ENCODE peak calls at places on chromosomes 7 and 10, in ten cellular contexts. W is adrenal gland, G is tibial artery, S is uterus, H is colonic mucosa, B is ascending aorta, J is BJ, R is ovary, Z is upper lobe of left lung, D is lower lobe of right lung. F is an unnamed sample. For H3K36me3, the result is how much of the 10 kb centered on the place peaks cover.

GRCh38 chr7:2979276-2979675 is 64.4 kb downstream of the CARD11 start:
- DNase-seq in W (no peak), G (no peak), S (no peak), H (no peak), B (no peak), J (no peak), R (no peak), Z (peak), D (no peak), F (no peak)

GRCh38 chr7:94908204-94909022 is 1.0 kb downstream of the PPP1R9A start:
- DNase-seq in W (peak), G (no peak), S (peak), H (peak), B (no peak), J (no peak), R (peak), Z (peak), D (peak), F (no peak)

GRCh38 chr7:14375998-14376397 is 386.5 kb upstream of the ETV1 start:
- DNase-seq in W (no peak), G (no peak), S (no peak), H (no peak), B (no peak), J (no peak), R (no peak), Z (no peak), D (no peak), F (no peak)

GRCh38 chr10:23099816-23100215 is 4.4 kb downstream of the MSRB2 start:
- DNase-seq in W (no peak), G (no peak), S (no peak), H (peak), B (no peak), J (no peak), R (no peak), Z (no peak), D (no peak), F (peak)

GRCh38 chr7:17584822-17585221 is 286.4 kb downstream of the AHR start:
- DNase-seq in W (no peak), G (no peak), S (no peak), H (no peak), B (no peak), J (no peak), R (no peak), Z (no peak), D (no peak), F (no peak)

GRCh38 chr7:25216837-25217236 is 11.4 kb downstream of the NPVF start:
- DNase-seq in W (no peak), G (no peak), S (no peak), H (no peak), B (no peak), J (peak), R (no peak), Z (no peak), D (no peak), F (peak)

GRCh38 chr7:28037220-28038010 is 143.2 kb downstream of the JAZF1 start:
- DNase-seq in W (peak), G (no peak), S (no peak), H (no peak), B (no peak), J (peak), R (no peak), Z (no peak), D (no peak), F (peak)

GRCh38 chr7:151792671-151793070 is 84.2 kb downstream of the PRKAG2 start:
- DNase-seq in W (no peak), G (no peak), S (no peak), H (no peak), B (no peak), J (no peak), R (no peak), Z (no peak), D (peak), F (no peak)

GRCh38 chr7:20653636-20654035 is 38.2 kb downstream of the ABCB5 start:
- DNase-seq in W (no peak), G (no peak), S (no peak), H (no peak), B (no peak), J (no peak), R (no peak), Z (no peak), D (no peak), F (no peak)

GRCh38 chr10:132307823-132308587 is at the start of gene STK32C:
- DNase-seq in W (peak), G (peak), S (peak), H (peak), B (peak), J (no peak), R (peak), Z (peak), D (peak), F (no peak)

GRCh38 chr10:114525368-114525949 is 121.2 kb upstream of the AFAP1L2 start:
- DNase-seq in W (no peak), G (no peak), S (no peak), H (no peak), B (no peak), J (no peak), R (peak), Z (no peak), D (no peak), F (no peak)

GRCh38 chr10:100781145-100781665 is 35.8 kb downstream of the PAX2 start:
- DNase-seq in W (no peak), G (no peak), S (no peak), H (no peak), B (no peak), J (no peak), R (no peak), Z (no peak), D (no peak), F (no peak)

GRCh38 chr7:39952378-39952777 is 2.3 kb downstream of the CDK13 start:
- DNase-seq in W (no peak), G (no peak), S (no peak), H (no peak), B (no peak), J (no peak), R (no peak), Z (no peak), D (no peak), F (no peak)

GRCh38 chr10:6624392-6624791 is 44.3 kb upstream of the PRKCQ start:
- DNase-seq in W (no peak), G (no peak), S (no peak), H (no peak), B (no peak), J (no peak), R (no peak), Z (no peak), D (no peak), F (no peak)

GRCh38 chr10:96719850-96720421 is 378 bp downstream of the PIK3AP1 start:
- DNase-seq in W (peak), G (peak), S (peak), H (peak), B (no peak), J (no peak), R (peak), Z (peak), D (peak), F (no peak)

GRCh38 chr10:88012627-88013026 is 149.2 kb downstream of the PTEN start:
- DNase-seq in W (no peak), G (no peak), S (no peak), H (no peak), B (no peak), J (no peak), R (no peak), Z (no peak), D (no peak), F (no peak)

GRCh38 chr10:1102836-1103235 is 46.7 kb downstream of the WDR37 start:
- DNase-seq in W (no peak), G (no peak), S (no peak), H (no peak), B (no peak), J (no peak), R (no peak), Z (no peak), D (no peak), F (no peak)

GRCh38 chr10:64484931-64485330 is 963.7 kb downstream of the REEP3 start:
- DNase-seq in W (no peak), G (no peak), S (no peak), H (no peak), B (no peak), J (no peak), R (no peak), Z (no peak), D (no peak), F (no peak)

GRCh38 chr7:540579-540978 is 20.9 kb upstream of the PDGFA start:
- DNase-seq in W (no peak), G (no peak), S (no peak), H (no peak), B (no peak), J (no peak), R (no peak), Z (peak), D (no peak), F (no peak)

GRCh38 chr7:33773053-33773452 is 132.3 kb upstream of the BMPER start:
- DNase-seq in W (no peak), G (no peak), S (no peak), H (no peak), B (no peak), J (no peak), R (no peak), Z (no peak), D (no peak), F (peak)

GRCh38 chr7:44375236-44375699 is 49.9 kb upstream of the CAMK2B start:
- DNase-seq in W (no peak), G (no peak), S (no peak), H (no peak), B (no peak), J (no peak), R (no peak), Z (no peak), D (no peak), F (no peak)

GRCh38 chr10:102313221-102313896 is 68.0 kb downstream of the GBF1 start:
- DNase-seq in W (no peak), G (no peak), S (no peak), H (no peak), B (no peak), J (no peak), R (no peak), Z (no peak), D (no peak), F (no peak)

GRCh38 chr7:16431646-16432424 is 10.5 kb upstream of the CRPPA start:
- DNase-seq in W (no peak), G (no peak), S (no peak), H (peak), B (no peak), J (no peak), R (no peak), Z (no peak), D (no peak), F (no peak)

GRCh38 chr7:107725138-107725740 is 18.7 kb upstream of the CBLL1 start:
- DNase-seq in W (peak), G (no peak), S (peak), H (peak), B (no peak), J (no peak), R (peak), Z (no peak), D (no peak), F (peak)

GRCh38 chr7:108122181-108122580 is 8.0 kb downstream of the LAMB4 start:
- DNase-seq in W (no peak), G (no peak), S (no peak), H (no peak), B (no peak), J (no peak), R (no peak), Z (no peak), D (no peak), F (no peak)

GRCh38 chr10:109886037-109886787 is 37.1 kb downstream of the XPNPEP1 start:
- DNase-seq in W (no peak), G (no peak), S (no peak), H (no peak), B (no peak), J (no peak), R (no peak), Z (no peak), D (no peak), F (no peak)

GRCh38 chr10:133275683-133276092 is 980 bp downstream of the ADAM8 start:
- DNase-seq in W (no peak), G (no peak), S (no peak), H (no peak), B (no peak), J (no peak), R (no peak), Z (peak), D (no peak), F (no peak)

GRCh38 chr7:17302575-17303142 is 4.2 kb downstream of the AHR start:
- DNase-seq in W (no peak), G (no peak), S (no peak), H (no peak), B (no peak), J (no peak), R (no peak), Z (no peak), D (no peak), F (no peak)

GRCh38 chr7:157339777-157340677 is 3.2 kb downstream of the DNAJB6 start:
- DNase-seq in W (peak), G (peak), S (peak), H (peak), B (no peak), J (no peak), R (peak), Z (no peak), D (peak), F (no peak)
- H3K4me3 ChIP-seq in W (no peak), G (no peak), S (no peak), H (no peak), B (no peak), J (no peak), R (no peak), Z (no peak), D (no peak), F (no peak)

DNA sequence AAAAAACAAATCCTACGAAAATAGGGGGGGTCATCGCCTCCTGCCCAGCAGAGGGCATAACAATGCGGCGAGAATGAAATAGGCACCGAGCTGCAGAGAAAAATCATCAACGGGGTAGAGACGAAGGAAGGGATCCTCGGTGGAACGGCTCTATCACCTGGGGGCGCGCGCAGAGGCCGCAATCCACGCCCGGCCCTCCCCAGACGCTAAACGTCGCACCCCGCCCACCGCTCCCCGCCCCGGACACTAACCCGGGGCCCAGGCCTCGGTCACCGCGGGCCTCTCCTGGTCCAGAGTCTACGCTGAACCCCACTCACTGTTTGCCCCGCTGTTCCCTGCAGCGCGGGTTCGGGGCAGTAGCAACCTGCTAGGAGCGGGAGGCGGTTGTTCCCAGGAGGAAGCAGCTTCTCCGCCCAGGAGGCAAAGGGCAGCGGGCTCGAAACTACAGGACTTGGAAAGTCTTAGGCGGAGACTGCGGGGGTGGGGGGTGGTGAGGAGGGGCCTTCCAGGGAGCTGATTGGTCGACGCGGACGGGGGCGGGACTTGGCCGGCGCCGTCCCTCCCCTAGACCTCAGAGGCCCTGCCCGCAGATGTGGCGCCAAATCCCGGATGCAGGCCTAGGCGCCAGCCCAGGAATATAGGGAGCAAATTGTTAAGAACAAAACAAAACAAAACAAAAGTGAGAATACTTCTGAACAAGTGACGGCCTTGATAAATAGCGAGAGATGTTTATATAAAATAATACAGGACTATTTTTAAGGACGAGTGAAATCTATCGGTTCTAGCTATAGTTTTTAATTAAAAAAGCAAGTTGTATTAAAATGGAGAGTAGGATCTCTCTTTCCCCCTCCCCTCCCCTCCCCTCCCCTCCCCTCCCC is at the start of gene TCAF1:
- DNase-seq in W (peak), G (peak), S (peak), H (peak), B (peak), J (peak), R (peak), Z (peak), D (peak), F (peak)
- TF ChIP-seq CTCF in W (peak), G (no peak), S (peak), H (peak), B (no peak), J (peak), R (no peak), Z (peak), D (peak), F (peak)

GRCh38 chr10:79298403-79299244 is 48.6 kb upstream of the PPIF start:
- DNase-seq in W (peak), G (peak), S (peak), H (peak), B (no peak), J (peak), R (peak), Z (peak), D (no peak), F (peak)

GRCh38 chr10:79301754-79302530 is 45.3 kb upstream of the PPIF start:
- DNase-seq in W (no peak), G (no peak), S (no peak), H (no peak), B (no peak), J (no peak), R (no peak), Z (no peak), D (no peak), F (no peak)

GRCh38 chr10:79300711-79301110 is 46.6 kb upstream of the PPIF start:
- DNase-seq in W (no peak), G (no peak), S (no peak), H (no peak), B (no peak), J (no peak), R (no peak), Z (peak), D (no peak), F (no peak)

GRCh38 chr10:79296431-79296830 is 50.8 kb upstream of the PPIF start:
- DNase-seq in W (no peak), G (no peak), S (no peak), H (no peak), B (no peak), J (no peak), R (no peak), Z (peak), D (no peak), F (no peak)

DNA sequence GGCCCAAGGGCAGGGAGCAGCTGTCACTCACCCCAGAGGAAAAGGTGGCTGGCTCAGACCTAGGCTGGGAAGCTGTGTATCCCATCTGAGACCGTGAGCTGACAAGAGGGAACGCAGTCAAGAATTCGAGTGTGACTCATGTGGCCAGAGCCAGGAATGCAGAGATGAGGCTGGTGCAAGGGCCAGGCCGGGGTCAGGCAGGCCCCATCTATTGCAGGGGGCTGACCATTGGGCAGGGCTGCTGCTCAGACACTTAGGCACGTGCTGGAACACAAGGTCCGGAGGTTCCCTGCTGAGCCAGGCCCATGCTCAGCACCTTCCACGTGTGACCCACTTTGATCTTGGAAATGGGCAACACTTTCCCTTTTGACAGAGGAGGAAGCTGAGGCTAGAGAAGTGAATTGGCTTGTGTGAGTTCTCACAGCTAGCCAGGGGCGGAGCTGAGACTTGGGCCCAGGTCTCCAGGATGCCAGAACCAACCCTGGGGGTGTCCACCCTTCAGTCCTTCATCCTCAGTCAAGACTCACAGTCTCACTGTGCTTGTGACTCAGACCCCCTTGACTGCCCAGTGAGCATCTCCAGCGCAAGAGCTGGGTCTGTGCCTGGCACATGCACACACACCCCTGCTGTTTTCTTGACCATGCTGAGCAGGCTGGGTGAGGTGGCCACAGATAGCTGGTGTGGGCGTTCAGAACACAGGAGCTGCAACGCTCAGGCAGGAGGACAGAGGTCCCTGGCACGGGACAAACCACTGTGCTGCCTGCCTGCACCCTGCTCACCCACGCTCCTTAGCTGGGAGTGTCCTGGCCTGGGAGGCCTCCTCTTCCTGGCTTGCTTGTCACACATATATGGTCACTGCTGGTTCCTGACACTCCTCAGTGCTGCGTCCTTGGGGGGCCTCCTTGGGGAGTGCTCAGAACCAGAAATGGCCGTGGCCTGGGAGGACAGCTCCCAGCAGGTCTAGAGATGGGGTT is 47.6 kb upstream of the PPIF start:
- DNase-seq in W (peak), G (peak), S (no peak), H (no peak), B (no peak), J (peak), R (peak), Z (no peak), D (no peak), F (no peak)
- H3K36me3 ChIP-seq in W (under half), G (half or more), S (under half), H (under half), B (half or more), J (half or more), R (under half), Z (half or more), D (half or more), F (under half)

GRCh38 chr7:99938296-99938695 is 8.9 kb upstream of the GJC3 start:
- DNase-seq in W (no peak), G (no peak), S (no peak), H (no peak), B (no peak), J (no peak), R (no peak), Z (no peak), D (no peak), F (no peak)

GRCh38 chr7:99949645-99950228 is 20.3 kb upstream of the GJC3 start:
- DNase-seq in W (no peak), G (no peak), S (no peak), H (no peak), B (no peak), J (no peak), R (no peak), Z (no peak), D (no peak), F (no peak)

GRCh38 chr7:99944508-99945070 is 15.2 kb upstream of the GJC3 start:
- DNase-seq in W (no peak), G (no peak), S (no peak), H (no peak), B (no peak), J (no peak), R (no peak), Z (no peak), D (no peak), F (no peak)

GRCh38 chr7:99947608-99948007 is 18.2 kb upstream of the GJC3 start:
- DNase-seq in W (no peak), G (no peak), S (no peak), H (no peak), B (no peak), J (no peak), R (no peak), Z (no peak), D (no peak), F (no peak)

DNA sequence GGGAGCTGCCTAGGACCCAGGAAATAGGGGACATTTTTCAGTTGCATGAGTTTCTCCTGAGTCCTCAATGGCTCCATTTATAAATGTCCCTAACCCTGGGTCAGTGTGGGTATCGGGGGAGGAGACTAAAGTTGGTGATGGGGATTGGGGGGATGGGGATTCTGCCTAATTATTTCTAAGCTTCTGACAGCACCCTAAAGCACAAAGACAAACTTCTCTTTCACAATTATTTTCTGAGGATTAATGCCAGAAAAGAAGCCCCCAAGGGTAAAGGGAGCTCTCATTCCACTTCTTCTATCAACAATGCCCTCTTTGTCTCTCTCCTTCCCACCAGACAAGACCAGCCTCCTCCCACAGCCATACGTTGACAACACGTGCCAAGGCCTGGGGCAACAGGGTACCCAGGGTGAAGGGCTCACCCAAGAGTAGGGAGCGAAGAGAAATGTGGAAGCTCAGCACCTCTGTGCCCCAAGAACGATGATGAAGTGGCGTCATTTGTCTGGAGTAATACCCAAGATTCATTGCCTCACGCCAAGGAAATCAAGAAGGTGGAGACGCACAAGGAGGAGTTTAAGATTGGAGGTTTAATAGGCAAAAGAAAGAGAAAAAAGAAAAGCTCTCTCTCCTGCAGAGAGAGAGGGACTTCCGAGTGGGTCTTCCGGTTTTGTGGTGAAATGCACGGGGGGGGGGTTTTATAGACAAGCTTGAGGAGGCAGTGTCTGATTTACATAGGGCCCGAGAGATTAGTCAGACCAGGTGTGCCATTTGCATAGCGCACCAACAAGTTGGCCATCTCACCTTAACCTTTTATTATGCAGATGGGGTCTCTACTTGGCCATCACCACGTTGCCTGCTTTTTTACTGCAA is 14.5 kb upstream of the GJC3 start:
- DNase-seq in W (no peak), G (no peak), S (no peak), H (no peak), B (no peak), J (no peak), R (no peak), Z (no peak), D (no peak), F (no peak)
- H3K4me3 ChIP-seq in W (no peak), G (no peak), S (no peak), H (no peak), B (no peak), J (no peak), R (no peak), Z (no peak), D (no peak), F (no peak)

F was measured in kidney epithelial cell.